ENCODE peak calls at places on chromosomes 5 and 9, in six cellular contexts. B is AG08395; Y is tibial nerve; T is naive thymus-derived CD8-positive, alpha-beta T cell; U is activated CD4-positive, alpha-beta T cell treated with anti-CD3 and anti-CD28 coated beads for 36 hours; A is HS-5. W is an unnamed sample.

GRCh38 chr5:116301110-116301509 is 216.3 kb downstream of the COMMD10 start:
- DNase-seq in T (no peak), B (no peak), U (no peak), A (no peak), Y (no peak), W (no peak)

GRCh38 chr5:81524015-81524414 is 130.1 kb upstream of the ACOT12 start:
- DNase-seq in Y (no peak), T (no peak), B (no peak), A (no peak), U (no peak), W (no peak)

GRCh38 chr5:79206541-79206940 is 29.4 kb upstream of the JMY start:
- DNase-seq in U (no peak), T (no peak), B (no peak), Y (no peak), A (no peak), W (no peak)

GRCh38 chr5:133227897-133228296 is 176.1 kb downstream of the HSPA4 start:
- DNase-seq in U (no peak), Y (no peak), B (no peak), T (no peak), A (no peak), W (no peak)

GRCh38 chr9:127344373-127344995 is 52.5 kb upstream of the SLC2A8 start:
- DNase-seq in Y (no peak), B (peak), T (no peak), U (no peak), A (peak), W (no peak)

GRCh38 chr5:57174850-57175525 is 1.1 kb downstream of the GPBP1 start:
- DNase-seq in A (no peak), U (no peak), B (no peak), Y (no peak), T (no peak), W (no peak)

GRCh38 chr5:179869641-179870402 is 11.2 kb upstream of the MRNIP start:
- DNase-seq in T (no peak), Y (no peak), B (no peak), U (no peak), A (no peak), W (no peak)

GRCh38 chr5:91293131-91293530 is 90.0 kb downstream of the ARRDC3 start:
- DNase-seq in Y (no peak), T (no peak), U (no peak), B (no peak), A (no peak), W (no peak)

GRCh38 chr9:89674667-89675402 is 70.0 kb downstream of the GADD45G start:
- DNase-seq in B (no peak), T (no peak), A (no peak), Y (no peak), U (no peak), W (no peak)

GRCh38 chr9:95726756-95727155 is 148.7 kb upstream of the ERCC6L2 start:
- DNase-seq in Y (no peak), U (no peak), A (peak), T (peak), B (peak), W (no peak)

GRCh38 chr5:1743061-1743768 is 56.4 kb downstream of the MRPL36 start:
- DNase-seq in Y (no peak), A (no peak), T (no peak), B (no peak), U (no peak), W (no peak)

W was measured in omental fat pad.